ENCODE peak calls at places on chromosomes 13 and 19, in nine cellular contexts. K, O, A, E, L, R, M, W and Z are unnamed samples.

GRCh38 chr13:46134494-46134893 is 29.7 kb upstream of the CPB2 start:
- DNase-seq in R (no peak), L (no peak), E (no peak), W (no peak), K (no peak), O (no peak), M (no peak), A (no peak), Z (no peak)

GRCh38 chr13:30002577-30002976 is 152.2 kb upstream of the UBL3 start:
- DNase-seq in M (no peak), R (peak), A (no peak), W (peak), K (no peak), E (no peak), L (no peak), O (no peak), Z (no peak)

GRCh38 chr13:71864981-71865857 is 1.8 kb downstream of the DACH1 start:
- DNase-seq in K (peak), R (peak), E (peak), A (no peak), M (no peak), O (peak), W (no peak), L (peak), Z (peak)

GRCh38 chr13:39107484-39108040 is 69.3 kb downstream of the NHLRC3 start:
- DNase-seq in E (no peak), K (no peak), A (no peak), L (no peak), R (no peak), O (no peak), M (no peak), W (no peak), Z (no peak)

GRCh38 chr19:49058592-49058991 is 1.0 kb upstream of the CGB7 start:
- DNase-seq in E (no peak), K (no peak), W (peak), O (no peak), L (no peak), A (no peak), M (no peak), R (no peak), Z (no peak)

GRCh38 chr19:51111606-51112005 is 3.4 kb upstream of the CTU1 start:
- DNase-seq in K (no peak), A (no peak), M (no peak), L (no peak), R (peak), W (no peak), E (no peak), O (peak), Z (no peak)

GRCh38 chr13:85500716-85501256 is 298.4 kb downstream of the SLITRK6 start:
- DNase-seq in A (no peak), M (no peak), L (no peak), K (no peak), W (no peak), E (no peak), O (no peak), R (no peak), Z (no peak)

GRCh38 chr13:111599791-111600190 is 279.3 kb downstream of the TEX29 start:
- DNase-seq in M (no peak), L (no peak), A (no peak), O (no peak), R (no peak), E (no peak), W (no peak), K (no peak), Z (no peak)

GRCh38 chr13:95020298-95020987 is 280.8 kb downstream of the ABCC4 start:
- DNase-seq in L (no peak), K (no peak), R (no peak), W (no peak), E (no peak), O (no peak), M (no peak), A (no peak), Z (no peak)

GRCh38 chr19:2536461-2536860 is 60.5 kb downstream of the GADD45B start:
- DNase-seq in W (no peak), A (no peak), M (no peak), E (no peak), R (no peak), L (peak), K (no peak), O (no peak), Z (no peak)
- TF ChIP-seq POLR2A in W (no peak), A (no peak), M (no peak), E (no peak), R (no peak), L (no peak), K (no peak), O (no peak), Z (no peak)

GRCh38 chr19:41297628-41298326 is 12.2 kb upstream of the CCDC97 start:
- DNase-seq in O (no peak), W (no peak), E (no peak), L (no peak), A (no peak), M (no peak), K (peak), R (no peak), Z (no peak)
- TF ChIP-seq CTCF in O (no peak), W (no peak), E (no peak), L (no peak), A (no peak), M (no peak), K (no peak), R (no peak), Z (no peak)

DNA sequence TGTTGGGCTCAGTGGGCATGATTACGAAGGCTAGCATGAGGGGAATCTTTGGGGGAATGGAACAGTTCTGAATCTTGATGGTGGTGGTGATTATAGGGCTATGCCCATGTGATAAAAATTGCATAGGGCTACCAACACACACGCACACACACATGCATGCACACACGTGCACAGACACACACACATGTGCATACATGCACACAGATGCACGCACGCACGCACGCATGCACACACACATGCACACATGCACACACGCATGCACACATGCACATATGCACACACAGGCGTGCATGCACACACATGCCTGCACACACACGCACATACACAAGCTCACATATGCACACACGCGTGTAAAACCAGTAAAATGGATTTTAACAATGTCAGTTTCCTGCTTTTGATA is 85.9 kb downstream of the MUC16 start:
- DNase-seq in W (no peak), E (no peak), L (no peak), O (no peak), K (no peak), R (no peak), A (no peak), M (no peak), Z (no peak)
- H3K4me3 ChIP-seq in W (no peak), E (no peak), L (no peak), O (no peak), K (no peak), R (no peak), A (no peak), M (no peak), Z (no peak)

DNA sequence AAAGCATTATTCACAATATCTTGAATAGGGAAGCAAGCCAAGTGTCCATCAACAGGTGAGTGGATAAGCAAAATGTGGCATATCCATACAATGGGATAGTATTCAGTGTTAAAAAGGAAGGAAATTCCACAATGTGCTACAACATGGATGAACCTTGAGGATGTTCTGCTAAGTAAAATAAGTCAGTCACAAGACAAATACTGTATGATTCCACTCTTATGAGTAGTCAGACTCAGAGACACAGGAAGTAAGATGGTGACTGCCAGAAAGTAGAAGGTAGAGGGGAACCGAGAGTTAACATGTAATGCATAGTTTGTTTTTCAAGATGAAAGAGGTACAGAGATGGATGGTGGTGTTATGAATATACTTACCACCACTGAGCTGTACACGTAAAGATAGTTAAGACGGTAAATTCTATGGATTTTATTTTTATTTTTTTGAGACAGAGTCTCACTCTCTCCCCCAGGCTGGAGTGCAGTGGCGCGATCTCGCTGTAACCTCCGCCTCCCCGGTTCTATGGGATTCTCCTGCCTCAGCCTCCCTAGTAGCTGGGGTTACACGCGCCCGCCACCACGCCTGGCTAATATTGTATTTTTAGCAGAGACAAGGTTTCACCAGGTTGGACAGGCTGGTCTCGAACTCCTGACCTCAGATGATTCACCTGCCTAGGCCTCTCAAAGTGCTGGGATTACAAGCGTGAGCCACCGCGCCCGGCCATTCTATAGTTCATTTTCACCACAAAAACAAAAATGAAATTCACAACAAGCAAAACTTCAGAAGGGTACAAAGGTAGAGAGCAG is 1.0 kb upstream of the CHAMP1 start:
- DNase-seq in K (peak), W (peak), M (no peak), R (peak), L (peak), E (no peak), A (no peak), O (no peak), Z (peak)
- TF ChIP-seq POLR2A in K (no peak), W (no peak), M (no peak), R (no peak), L (no peak), E (no peak), A (no peak), O (no peak), Z (no peak)

GRCh38 chr13:34086281-34086680 is 268.3 kb downstream of the RFC3 start:
- DNase-seq in O (no peak), K (no peak), L (no peak), M (no peak), R (no peak), E (no peak), W (no peak), A (no peak), Z (no peak)

GRCh38 chr13:34087791-34088190 is 269.8 kb downstream of the RFC3 start:
- DNase-seq in O (no peak), A (no peak), L (no peak), K (no peak), M (no peak), R (no peak), E (no peak), W (no peak), Z (no peak)

DNA sequence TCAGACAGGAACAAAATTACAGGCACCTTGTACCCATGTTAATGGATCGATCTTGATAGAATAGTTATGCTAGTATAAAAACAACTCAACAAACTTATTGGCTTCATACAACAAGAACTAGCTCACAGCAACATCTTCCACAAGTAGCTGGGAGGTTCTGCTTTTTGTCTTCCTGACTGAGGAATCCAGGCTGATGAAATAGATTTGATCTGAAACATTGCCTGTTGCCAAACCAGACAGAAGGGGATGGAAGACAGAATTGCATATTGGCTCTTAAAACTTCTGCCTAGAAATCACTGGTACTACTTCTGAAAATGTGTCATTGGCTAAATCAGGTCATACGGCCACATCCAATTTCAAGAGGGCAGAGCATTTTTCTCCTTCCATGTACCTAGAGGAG is 267.2 kb downstream of the RFC3 start:
- DNase-seq in E (no peak), O (no peak), R (no peak), A (no peak), W (no peak), M (no peak), L (no peak), K (no peak), Z (no peak)
- TF ChIP-seq CTCF in E (no peak), O (no peak), R (no peak), A (no peak), W (no peak), M (no peak), L (no peak), K (no peak), Z (no peak)

GRCh38 chr19:19627716-19628498 is at the start of gene LPAR2:
- DNase-seq in M (no peak), K (peak), R (no peak), W (no peak), O (no peak), A (peak), E (no peak), L (no peak), Z (no peak)
- H3K4me3 ChIP-seq in M (peak), K (peak), R (no peak), W (no peak), O (peak), A (peak), E (peak), L (no peak), Z (peak)

DNA sequence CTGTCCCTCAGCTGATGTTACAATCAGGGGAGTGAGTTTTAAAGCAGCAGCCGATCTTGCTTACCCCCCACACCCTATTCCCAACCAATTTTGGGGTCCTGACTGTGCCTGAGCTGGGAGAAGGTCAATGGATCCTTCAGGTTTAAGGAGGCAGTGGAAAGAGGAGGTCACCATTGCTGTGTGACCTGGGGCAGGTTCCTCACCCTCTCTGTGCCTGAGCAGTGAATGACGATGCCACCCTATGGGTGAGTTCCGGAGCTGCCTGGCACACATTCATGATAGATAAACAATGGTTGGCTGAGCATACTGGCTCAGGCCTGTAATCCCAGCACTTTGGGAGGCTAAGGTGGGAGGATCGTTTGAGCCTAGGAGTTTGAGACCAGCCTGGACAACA is 20.3 kb upstream of the JUND start:
- DNase-seq in E (no peak), O (no peak), R (no peak), W (no peak), K (no peak), M (no peak), A (no peak), L (no peak), Z (no peak)
- TF ChIP-seq POLR2A in E (no peak), O (no peak), R (no peak), W (no peak), K (no peak), M (no peak), A (no peak), L (no peak), Z (no peak)